ENCODE peak calls at places on chromosomes 5 and 9, in five cellular contexts. One of them, this sample, is unnamed.

GRCh38 chr5:79694652-79695051 is 5.0 kb downstream of the CMYA5 start:
- DNase-seq in HTR-8/SVneo: no peak
- DNase-seq in dorsolateral prefrontal cortex: no peak
- DNase-seq in NCI-H1930: no peak
- DNase-seq in foreskin fibroblast: no peak
- DNase-seq in this sample: no peak

GRCh38 chr5:15026011-15026481 is 154.5 kb upstream of the ANKH start:
- DNase-seq in HTR-8/SVneo: no peak
- DNase-seq in dorsolateral prefrontal cortex: no peak
- DNase-seq in NCI-H1930: no peak
- DNase-seq in foreskin fibroblast: no peak
- DNase-seq in this sample: no peak

GRCh38 chr9:133509179-133510083 is 15.3 kb downstream of the MYMK start:
- DNase-seq in HTR-8/SVneo: peak
- DNase-seq in dorsolateral prefrontal cortex: peak
- DNase-seq in NCI-H1930: no peak
- DNase-seq in foreskin fibroblast: no peak
- DNase-seq in this sample: no peak

GRCh38 chr9:98240475-98240874 is 15.0 kb downstream of the TBC1D2 start:
- DNase-seq in HTR-8/SVneo: no peak
- DNase-seq in dorsolateral prefrontal cortex: no peak
- DNase-seq in NCI-H1930: no peak
- DNase-seq in foreskin fibroblast: no peak
- DNase-seq in this sample: no peak

GRCh38 chr5:135179308-135179980 is 145.4 kb upstream of the PITX1 start:
- DNase-seq in HTR-8/SVneo: no peak
- DNase-seq in dorsolateral prefrontal cortex: no peak
- DNase-seq in NCI-H1930: no peak
- DNase-seq in foreskin fibroblast: no peak
- DNase-seq in this sample: no peak

GRCh38 chr9:137499858-137500661 is 40.9 kb upstream of the NSMF start:
- DNase-seq in HTR-8/SVneo: no peak
- DNase-seq in dorsolateral prefrontal cortex: no peak
- DNase-seq in NCI-H1930: no peak
- DNase-seq in foreskin fibroblast: no peak
- DNase-seq in this sample: peak

GRCh38 chr5:84249918-84250635 is 134.6 kb downstream of the EDIL3 start:
- DNase-seq in HTR-8/SVneo: peak
- DNase-seq in dorsolateral prefrontal cortex: no peak
- DNase-seq in NCI-H1930: no peak
- DNase-seq in foreskin fibroblast: peak
- DNase-seq in this sample: no peak

GRCh38 chr5:9716838-9717281 is 86.7 kb upstream of the TAS2R1 start:
- DNase-seq in HTR-8/SVneo: peak
- DNase-seq in dorsolateral prefrontal cortex: no peak
- DNase-seq in NCI-H1930: no peak
- DNase-seq in foreskin fibroblast: peak
- DNase-seq in this sample: no peak

GRCh38 chr5:1016476-1016875 is 7.9 kb downstream of the NKD2 start:
- DNase-seq in HTR-8/SVneo: no peak
- DNase-seq in dorsolateral prefrontal cortex: no peak
- DNase-seq in NCI-H1930: no peak
- DNase-seq in foreskin fibroblast: no peak
- DNase-seq in this sample: no peak

GRCh38 chr5:128836571-128836970 is 128.7 kb upstream of the SLC27A6 start:
- DNase-seq in HTR-8/SVneo: no peak
- DNase-seq in dorsolateral prefrontal cortex: no peak
- DNase-seq in NCI-H1930: no peak
- DNase-seq in foreskin fibroblast: no peak
- DNase-seq in this sample: no peak

GRCh38 chr9:99092643-99093491 is 12.0 kb upstream of the TGFBR1 start:
- DNase-seq in HTR-8/SVneo: no peak
- DNase-seq in dorsolateral prefrontal cortex: no peak
- DNase-seq in NCI-H1930: no peak
- DNase-seq in foreskin fibroblast: no peak
- DNase-seq in this sample: no peak

GRCh38 chr5:177220576-177220975 is 82.9 kb downstream of the RAB24 start:
- DNase-seq in HTR-8/SVneo: no peak
- DNase-seq in dorsolateral prefrontal cortex: no peak
- DNase-seq in NCI-H1930: no peak
- DNase-seq in foreskin fibroblast: no peak
- DNase-seq in this sample: no peak

GRCh38 chr5:53091304-53091703 is 18.3 kb downstream of the MOCS2 start:
- DNase-seq in HTR-8/SVneo: peak
- DNase-seq in dorsolateral prefrontal cortex: no peak
- DNase-seq in NCI-H1930: no peak
- DNase-seq in foreskin fibroblast: peak
- DNase-seq in this sample: no peak

GRCh38 chr5:5302201-5302600 is 120.3 kb upstream of the ICE1 start:
- DNase-seq in HTR-8/SVneo: no peak
- DNase-seq in dorsolateral prefrontal cortex: no peak
- DNase-seq in NCI-H1930: no peak
- DNase-seq in foreskin fibroblast: no peak
- DNase-seq in this sample: no peak

GRCh38 chr5:181241393-181241975 is 2.2 kb downstream of the RACK1 start:
- DNase-seq in HTR-8/SVneo: no peak
- DNase-seq in dorsolateral prefrontal cortex: no peak
- DNase-seq in NCI-H1930: no peak
- DNase-seq in foreskin fibroblast: peak
- DNase-seq in this sample: no peak

GRCh38 chr9:20321683-20322082 is 300.6 kb downstream of the MLLT3 start:
- DNase-seq in HTR-8/SVneo: no peak
- DNase-seq in dorsolateral prefrontal cortex: no peak
- DNase-seq in NCI-H1930: no peak
- DNase-seq in foreskin fibroblast: no peak
- DNase-seq in this sample: no peak

GRCh38 chr5:58934629-58935097 is 351.8 kb downstream of the RAB3C start:
- DNase-seq in HTR-8/SVneo: no peak
- DNase-seq in dorsolateral prefrontal cortex: no peak
- DNase-seq in NCI-H1930: no peak
- DNase-seq in foreskin fibroblast: no peak
- DNase-seq in this sample: no peak

GRCh38 chr9:128065907-128066712 is 1.0 kb downstream of the NAIF1 start:
- DNase-seq in HTR-8/SVneo: no peak
- DNase-seq in dorsolateral prefrontal cortex: no peak
- DNase-seq in NCI-H1930: no peak
- DNase-seq in foreskin fibroblast: no peak
- DNase-seq in this sample: peak

GRCh38 chr5:108380531-108381021 is 1.3 kb downstream of the FBXL17 start:
- DNase-seq in HTR-8/SVneo: peak
- DNase-seq in dorsolateral prefrontal cortex: no peak
- DNase-seq in NCI-H1930: no peak
- DNase-seq in foreskin fibroblast: peak
- DNase-seq in this sample: peak

GRCh38 chr5:132012385-132013005 is 1.0 kb upstream of the ACSL6 start:
- DNase-seq in HTR-8/SVneo: peak
- DNase-seq in dorsolateral prefrontal cortex: no peak
- DNase-seq in NCI-H1930: no peak
- DNase-seq in foreskin fibroblast: peak
- DNase-seq in this sample: no peak

GRCh38 chr5:113117543-113118110 is 141.0 kb downstream of the DCP2 start:
- DNase-seq in HTR-8/SVneo: no peak
- DNase-seq in dorsolateral prefrontal cortex: no peak
- DNase-seq in NCI-H1930: no peak
- DNase-seq in foreskin fibroblast: no peak
- DNase-seq in this sample: no peak

GRCh38 chr5:164672931-164673694 is 1167.7 kb downstream of the MAT2B start:
- DNase-seq in HTR-8/SVneo: peak
- DNase-seq in dorsolateral prefrontal cortex: no peak
- DNase-seq in NCI-H1930: no peak
- DNase-seq in foreskin fibroblast: no peak
- DNase-seq in this sample: no peak

GRCh38 chr5:132557425-132557805 is 638 bp downstream of the RAD50 start:
- DNase-seq in HTR-8/SVneo: peak
- DNase-seq in dorsolateral prefrontal cortex: peak
- DNase-seq in NCI-H1930: no peak
- DNase-seq in foreskin fibroblast: peak
- DNase-seq in this sample: peak

GRCh38 chr5:171521219-171521633 is 101.8 kb downstream of the FGF18 start:
- DNase-seq in HTR-8/SVneo: peak
- DNase-seq in dorsolateral prefrontal cortex: peak
- DNase-seq in NCI-H1930: no peak
- DNase-seq in foreskin fibroblast: peak
- DNase-seq in this sample: no peak

GRCh38 chr5:60590172-60590571 is 109.8 kb downstream of the DEPDC1B start:
- DNase-seq in HTR-8/SVneo: no peak
- DNase-seq in dorsolateral prefrontal cortex: no peak
- DNase-seq in NCI-H1930: no peak
- DNase-seq in foreskin fibroblast: no peak
- DNase-seq in this sample: no peak

GRCh38 chr9:117473293-117473692 is 58.4 kb upstream of the ASTN2 start:
- DNase-seq in HTR-8/SVneo: no peak
- DNase-seq in dorsolateral prefrontal cortex: no peak
- DNase-seq in NCI-H1930: no peak
- DNase-seq in foreskin fibroblast: no peak
- DNase-seq in this sample: no peak

GRCh38 chr5:179798771-179799643 is 5.2 kb downstream of the LTC4S start:
- DNase-seq in HTR-8/SVneo: no peak
- DNase-seq in dorsolateral prefrontal cortex: no peak
- DNase-seq in NCI-H1930: no peak
- DNase-seq in foreskin fibroblast: no peak
- DNase-seq in this sample: no peak

GRCh38 chr5:91219803-91220371 is 163.2 kb downstream of the ARRDC3 start:
- DNase-seq in HTR-8/SVneo: no peak
- DNase-seq in dorsolateral prefrontal cortex: peak
- DNase-seq in NCI-H1930: no peak
- DNase-seq in foreskin fibroblast: peak
- DNase-seq in this sample: no peak

GRCh38 chr9:9504869-9505268 is 1107.9 kb downstream of the PTPRD start:
- DNase-seq in HTR-8/SVneo: no peak
- DNase-seq in dorsolateral prefrontal cortex: no peak
- DNase-seq in NCI-H1930: no peak
- DNase-seq in foreskin fibroblast: no peak
- DNase-seq in this sample: no peak

GRCh38 chr5:127176769-127177168 is 103.5 kb upstream of the C5orf63 start:
- DNase-seq in HTR-8/SVneo: no peak
- DNase-seq in dorsolateral prefrontal cortex: no peak
- DNase-seq in NCI-H1930: no peak
- DNase-seq in foreskin fibroblast: no peak
- DNase-seq in this sample: no peak

GRCh38 chr9:17824191-17824926 is 245.5 kb downstream of the SH3GL2 start:
- DNase-seq in HTR-8/SVneo: no peak
- DNase-seq in dorsolateral prefrontal cortex: no peak
- DNase-seq in NCI-H1930: no peak
- DNase-seq in foreskin fibroblast: no peak
- DNase-seq in this sample: no peak

GRCh38 chr5:170445936-170446335 is 56.8 kb upstream of the KCNMB1 start:
- DNase-seq in HTR-8/SVneo: no peak
- DNase-seq in dorsolateral prefrontal cortex: no peak
- DNase-seq in NCI-H1930: no peak
- DNase-seq in foreskin fibroblast: no peak
- DNase-seq in this sample: no peak

GRCh38 chr5:116766470-116766947 is 191.9 kb upstream of the SEMA6A start:
- DNase-seq in HTR-8/SVneo: peak
- DNase-seq in dorsolateral prefrontal cortex: peak
- DNase-seq in NCI-H1930: no peak
- DNase-seq in foreskin fibroblast: no peak
- DNase-seq in this sample: no peak

GRCh38 chr9:107174441-107174840 is 108.6 kb upstream of the RAD23B start:
- DNase-seq in HTR-8/SVneo: no peak
- DNase-seq in dorsolateral prefrontal cortex: no peak
- DNase-seq in NCI-H1930: no peak
- DNase-seq in foreskin fibroblast: no peak
- DNase-seq in this sample: peak

GRCh38 chr9:93250185-93250584 is 66.2 kb downstream of the WNK2 start:
- DNase-seq in HTR-8/SVneo: no peak
- DNase-seq in dorsolateral prefrontal cortex: no peak
- DNase-seq in NCI-H1930: no peak
- DNase-seq in foreskin fibroblast: no peak
- DNase-seq in this sample: peak

GRCh38 chr5:50711280-50711679 is 44.8 kb downstream of the PARP8 start:
- DNase-seq in HTR-8/SVneo: peak
- DNase-seq in dorsolateral prefrontal cortex: peak
- DNase-seq in NCI-H1930: no peak
- DNase-seq in foreskin fibroblast: no peak
- DNase-seq in this sample: no peak

GRCh38 chr5:174283176-174283575 is 237.7 kb downstream of the NSG2 start:
- DNase-seq in HTR-8/SVneo: no peak
- DNase-seq in dorsolateral prefrontal cortex: no peak
- DNase-seq in NCI-H1930: no peak
- DNase-seq in foreskin fibroblast: no peak
- DNase-seq in this sample: no peak